ENCODE peak calls at places on chromosomes 11 and 22, in four cellular contexts. H, A, U and I are unnamed samples.

GRCh38 chr11:107457205-107457557 is 444 bp downstream of the CWF19L2 start:
- DNase-seq in H (peak), A (no peak), U (no peak), I (no peak)

GRCh38 chr11:24872912-24873311 is 376.1 kb downstream of the LUZP2 start:
- DNase-seq in H (no peak), A (no peak), U (no peak), I (no peak)

GRCh38 chr11:75325713-75326438 is 25.6 kb downstream of the ARRB1 start:
- DNase-seq in H (no peak), A (no peak), U (no peak), I (no peak)

GRCh38 chr22:36352775-36353507 is 34.8 kb downstream of the MYH9 start:
- DNase-seq in H (no peak), A (peak), U (no peak), I (no peak)

GRCh38 chr11:91956711-91957110 is 267.9 kb upstream of the FAT3 start:
- DNase-seq in H (no peak), A (no peak), U (no peak), I (no peak)

GRCh38 chr11:107770546-107770945 is 58.7 kb upstream of the SLN start:
- DNase-seq in H (no peak), A (no peak), U (no peak), I (no peak)

GRCh38 chr22:29375436-29376076 is 12.8 kb downstream of the AP1B1 start:
- DNase-seq in H (no peak), A (no peak), U (no peak), I (no peak)

GRCh38 chr11:66238786-66239413 is 29.5 kb upstream of the RAB1B start:
- DNase-seq in H (no peak), A (no peak), U (no peak), I (no peak)

GRCh38 chr22:27238935-27239510 is 562.5 kb downstream of the MN1 start:
- DNase-seq in H (peak), A (no peak), U (no peak), I (no peak)

GRCh38 chr11:64436025-64436424 is 77.1 kb downstream of the RPS6KA4 start:
- DNase-seq in H (no peak), A (no peak), U (no peak), I (no peak)

GRCh38 chr11:128196235-128196634 is 391.1 kb downstream of the ETS1 start:
- DNase-seq in H (no peak), A (no peak), U (no peak), I (no peak)

DNA sequence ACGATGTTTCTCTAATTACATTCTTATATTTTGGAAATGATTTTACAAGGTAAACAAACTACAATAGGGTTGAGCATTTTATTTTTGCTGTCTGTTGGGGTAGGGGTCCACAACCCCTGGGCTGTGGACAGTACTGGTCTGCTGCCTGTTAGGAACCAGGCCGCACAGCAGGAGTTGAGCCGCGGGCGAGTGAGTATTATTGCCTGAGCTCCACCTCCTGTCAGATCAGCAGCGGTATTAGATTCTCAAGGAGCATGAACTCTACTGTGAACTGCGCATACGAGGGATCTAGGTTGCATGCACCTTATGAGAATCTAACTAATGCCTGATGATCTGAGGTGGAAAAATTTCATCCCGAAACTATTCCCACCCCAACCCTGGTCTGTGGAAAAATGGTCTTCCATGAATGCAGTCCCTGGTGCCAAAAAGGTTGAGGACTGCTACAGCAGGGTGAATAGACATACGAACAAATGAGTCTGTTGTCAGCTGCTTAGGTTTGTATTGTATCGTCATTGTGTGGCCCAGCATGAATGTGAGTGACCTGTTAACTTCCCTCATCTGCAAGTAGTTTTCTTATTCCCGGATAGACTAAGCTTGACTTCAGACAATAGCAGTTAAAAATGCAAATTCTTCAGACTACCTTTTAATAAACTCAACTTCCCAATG is 29.8 kb downstream of the RNF141 start:
- DNase-seq in H (no peak), A (no peak), U (no peak), I (peak)
- TF ChIP-seq CREB1 in H (no peak), A (no peak), U (no peak), I (no peak)

GRCh38 chr22:38697055-38697980 is 3.4 kb downstream of the JOSD1 start:
- DNase-seq in H (peak), A (peak), U (no peak), I (no peak)
- TF ChIP-seq TCF7 in H (no peak), A (no peak), U (no peak), I (no peak)

GRCh38 chr11:46381836-46382643 is 571 bp downstream of the MDK start:
- DNase-seq in H (peak), A (no peak), U (no peak), I (peak)

GRCh38 chr11:46378811-46379482 is 2.5 kb upstream of the MDK start:
- DNase-seq in H (peak), A (no peak), U (no peak), I (no peak)

GRCh38 chr11:46378296-46378695 is 3.2 kb upstream of the MDK start:
- DNase-seq in H (no peak), A (no peak), U (no peak), I (no peak)

GRCh38 chr11:46381046-46381835 is at the start of gene MDK:
- DNase-seq in H (peak), A (peak), U (no peak), I (peak)

DNA sequence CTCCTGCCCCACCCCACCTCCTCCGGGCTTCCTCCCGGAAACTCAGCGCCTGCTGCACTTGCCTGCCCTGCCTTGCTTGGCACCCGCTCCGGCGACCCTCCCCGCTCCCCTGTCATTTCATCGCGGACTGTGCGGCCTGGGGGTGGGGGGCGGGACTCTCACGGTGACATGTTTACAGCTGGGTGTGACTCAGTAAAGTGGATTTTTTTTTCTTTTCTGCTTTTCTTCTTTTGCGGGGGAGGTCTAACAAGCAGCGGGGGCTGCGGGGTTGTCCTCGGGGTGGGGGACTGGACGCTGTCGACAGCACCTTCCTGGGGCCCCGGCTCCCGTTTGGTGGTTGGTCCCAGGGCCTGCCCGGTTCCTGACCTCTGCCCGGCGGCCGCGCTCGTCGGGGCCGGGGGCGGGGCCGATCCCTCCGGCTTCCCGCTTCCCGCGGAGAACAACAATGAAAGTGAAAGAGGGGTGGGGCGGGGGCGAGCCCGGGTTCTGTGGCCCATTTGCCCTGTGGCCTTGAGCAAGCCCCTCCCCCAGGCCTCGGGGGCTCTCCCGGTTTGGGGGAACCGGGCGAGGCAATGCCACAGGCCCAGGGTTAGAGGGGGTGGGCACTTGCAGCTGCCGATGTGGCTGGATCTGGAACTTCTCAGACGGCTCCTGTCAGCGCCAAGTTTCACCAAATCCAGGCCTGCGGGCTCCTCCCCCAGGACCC is 976 bp upstream of the MDK start:
- DNase-seq in H (peak), A (peak), U (no peak), I (peak)
- TF ChIP-seq SP1 in H (no peak), A (no peak), U (no peak), I (peak)

GRCh38 chr11:16299884-16300778 is 56.2 kb downstream of the SOX6 start:
- DNase-seq in H (peak), A (no peak), U (no peak), I (no peak)
- TF ChIP-seq CREB1 in H (no peak), A (no peak), U (no peak), I (no peak)

DNA sequence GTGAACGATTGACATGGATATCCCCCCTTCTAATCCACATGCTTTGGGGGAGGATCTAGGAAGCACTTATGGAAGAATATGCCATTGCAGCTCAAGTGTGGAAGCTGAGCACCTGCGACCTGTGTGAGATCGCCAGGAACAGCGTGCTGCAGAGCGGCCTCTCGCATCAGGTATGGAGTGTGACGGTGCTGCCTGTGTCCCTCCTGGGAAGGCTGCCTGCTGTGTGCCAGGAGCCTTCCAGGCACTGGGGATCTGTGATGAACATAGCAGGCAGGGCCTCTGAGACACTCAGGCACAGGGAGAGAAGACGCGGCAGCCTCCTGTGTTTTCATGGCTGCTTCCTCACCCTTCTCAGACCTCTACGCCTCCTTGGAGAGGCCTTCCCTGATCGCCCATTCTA is 36.5 kb downstream of the RNF141 start:
- DNase-seq in H (no peak), A (no peak), U (no peak), I (no peak)
- TF ChIP-seq TCF7 in H (no peak), A (no peak), U (no peak), I (no peak)

DNA sequence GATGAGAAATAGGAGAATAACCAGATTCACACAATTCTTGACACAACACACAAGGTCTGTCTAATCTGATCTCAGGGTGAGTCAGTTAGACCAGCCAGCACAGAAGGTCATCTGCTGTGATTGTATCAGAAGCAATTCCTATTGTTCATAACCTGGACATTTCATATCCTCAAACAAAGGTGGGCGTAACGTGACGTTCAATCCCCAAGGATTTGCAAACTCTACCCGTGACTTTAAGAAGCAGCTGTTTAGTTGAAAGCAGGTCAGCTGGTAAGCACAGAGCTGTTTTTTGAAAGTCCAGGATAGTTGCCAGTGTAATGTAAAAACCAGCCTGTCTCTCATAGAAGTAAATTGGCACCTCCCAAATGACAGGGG is 385.1 kb downstream of the DCDC1 start:
- DNase-seq in H (no peak), A (peak), U (no peak), I (no peak)
- TF ChIP-seq SP1 in H (no peak), A (no peak), U (no peak), I (no peak)

DNA sequence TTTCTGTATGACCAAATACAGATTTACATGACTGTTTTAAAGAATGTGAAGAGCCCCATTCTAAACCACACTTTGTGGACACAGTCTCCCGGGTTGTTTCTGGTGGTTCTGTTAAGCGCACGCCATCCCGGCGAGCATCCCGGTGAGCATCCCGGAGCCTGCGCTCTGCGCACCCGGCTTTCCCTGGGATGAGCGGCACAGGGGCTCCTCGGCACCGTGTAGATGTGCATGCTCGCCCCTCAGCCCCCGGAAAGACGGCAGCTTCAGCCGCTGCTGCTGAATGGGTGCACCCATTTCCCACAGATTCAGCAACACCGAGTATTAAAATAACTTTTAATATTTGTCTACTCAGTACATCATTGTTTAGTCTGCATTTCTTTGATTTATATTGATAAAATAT is 36.0 kb downstream of the GLB1L2 start:
- DNase-seq in H (no peak), A (no peak), U (no peak), I (no peak)
- TF ChIP-seq CREB1 in H (no peak), A (no peak), U (no peak), I (no peak)

DNA sequence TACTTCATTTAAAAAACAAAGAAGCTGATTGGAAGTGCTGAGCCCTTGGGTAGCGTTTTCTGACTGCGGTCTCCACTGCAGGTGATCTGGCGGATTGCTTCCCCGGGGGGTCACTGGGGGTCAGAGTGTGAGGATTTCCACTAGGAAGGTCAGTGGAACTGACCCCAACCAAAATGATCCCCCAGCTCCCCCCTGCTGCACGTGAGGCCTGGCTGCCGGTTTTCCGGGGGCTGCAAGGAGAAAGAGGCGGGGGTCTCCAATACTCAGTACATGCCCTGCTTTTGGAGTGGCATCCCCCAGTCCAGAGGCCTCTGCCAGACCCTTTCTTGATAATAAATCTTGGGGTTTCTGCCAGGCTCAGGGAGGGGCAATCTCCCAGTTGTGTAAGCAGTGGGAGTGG is 71.5 kb upstream of the RTL6 start:
- DNase-seq in H (no peak), A (no peak), U (no peak), I (no peak)
- TF ChIP-seq TCF7 in H (no peak), A (no peak), U (no peak), I (no peak)

DNA sequence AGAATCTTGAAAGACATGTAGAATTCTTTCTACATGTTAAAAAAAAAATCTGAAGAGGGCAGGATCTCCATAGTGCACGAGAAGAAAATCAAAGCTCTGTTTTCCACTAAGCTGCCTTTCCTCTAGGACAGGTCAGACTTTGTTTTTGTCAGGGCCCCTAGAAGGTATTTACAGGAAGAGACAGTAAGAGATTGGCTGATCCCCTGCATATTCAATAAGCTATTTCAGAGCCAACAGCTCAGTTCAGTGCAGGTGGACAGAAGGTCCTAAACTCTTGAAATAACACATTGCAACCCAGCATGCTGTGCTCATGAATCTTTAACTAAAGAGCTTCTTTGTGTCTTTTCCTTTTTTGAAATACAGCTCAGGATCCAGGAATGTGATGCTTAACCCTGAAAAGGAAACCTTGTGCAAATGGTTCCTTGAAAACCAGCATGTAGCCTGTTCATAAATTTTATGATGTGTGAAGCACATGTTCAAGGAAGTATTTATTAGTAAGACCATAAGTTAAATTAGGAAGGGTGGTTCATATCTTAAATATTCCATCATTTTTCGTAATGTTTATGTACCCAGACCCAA is 43.9 kb downstream of the BBOX1 start:
- DNase-seq in H (no peak), A (no peak), U (no peak), I (no peak)
- TF ChIP-seq SP1 in H (no peak), A (no peak), U (no peak), I (no peak)

GRCh38 chr11:132586801-132587200 is 945.5 kb downstream of the OPCML start:
- DNase-seq in H (no peak), A (no peak), U (no peak), I (no peak)
- TF ChIP-seq CREB1 in H (no peak), A (no peak), U (no peak), I (no peak)